ENCODE peak calls at places on chromosomes 13 and 19, in six cellular contexts. One of them, this sample, is unnamed.

GRCh38 chr19:30799854-30800755 is 427.9 kb downstream of the ZNF536 start:
- DNase-seq in SJSA1: no peak
- DNase-seq in foreskin fibroblast: no peak
- DNase-seq in T-helper 17 cell: no peak
- DNase-seq in neural progenitor cell: peak
- DNase-seq in NCI-H345: no peak
- DNase-seq in this sample: no peak

GRCh38 chr13:59666504-59666903 is 497.2 kb downstream of the DIAPH3 start:
- DNase-seq in SJSA1: no peak
- DNase-seq in foreskin fibroblast: no peak
- DNase-seq in T-helper 17 cell: no peak
- DNase-seq in neural progenitor cell: no peak
- DNase-seq in NCI-H345: no peak
- DNase-seq in this sample: no peak

GRCh38 chr19:3175761-3176714 is 2.5 kb upstream of the S1PR4 start:
- DNase-seq in SJSA1: peak
- DNase-seq in foreskin fibroblast: peak
- DNase-seq in T-helper 17 cell: no peak
- DNase-seq in neural progenitor cell: no peak
- DNase-seq in NCI-H345: peak
- DNase-seq in this sample: peak

GRCh38 chr19:4909172-4909896 is at the start of gene UHRF1:
- DNase-seq in SJSA1: peak
- DNase-seq in foreskin fibroblast: peak
- DNase-seq in T-helper 17 cell: no peak
- DNase-seq in neural progenitor cell: peak
- DNase-seq in NCI-H345: peak
- DNase-seq in this sample: peak

GRCh38 chr13:98222081-98222554 is 45.0 kb upstream of the RNF113B start:
- DNase-seq in SJSA1: no peak
- DNase-seq in foreskin fibroblast: peak
- DNase-seq in T-helper 17 cell: no peak
- DNase-seq in neural progenitor cell: no peak
- DNase-seq in NCI-H345: peak
- DNase-seq in this sample: peak

GRCh38 chr19:11694533-11695439 is 44.0 kb downstream of the ZNF823 start:
- DNase-seq in SJSA1: peak
- DNase-seq in foreskin fibroblast: peak
- DNase-seq in T-helper 17 cell: peak
- DNase-seq in neural progenitor cell: peak
- DNase-seq in NCI-H345: peak
- DNase-seq in this sample: no peak

GRCh38 chr13:98785968-98786367 is 33.5 kb upstream of the SLC15A1 start:
- DNase-seq in SJSA1: no peak
- DNase-seq in foreskin fibroblast: no peak
- DNase-seq in T-helper 17 cell: no peak
- DNase-seq in neural progenitor cell: peak
- DNase-seq in NCI-H345: no peak
- DNase-seq in this sample: no peak

GRCh38 chr19:33629826-33630375 is 8.1 kb downstream of the CHST8 start:
- DNase-seq in SJSA1: no peak
- DNase-seq in foreskin fibroblast: no peak
- DNase-seq in T-helper 17 cell: no peak
- DNase-seq in neural progenitor cell: no peak
- DNase-seq in NCI-H345: no peak
- DNase-seq in this sample: no peak

GRCh38 chr13:99053636-99054233 is 75.9 kb upstream of the DOCK9 start:
- DNase-seq in SJSA1: peak
- DNase-seq in foreskin fibroblast: no peak
- DNase-seq in T-helper 17 cell: no peak
- DNase-seq in neural progenitor cell: peak
- DNase-seq in NCI-H345: no peak
- DNase-seq in this sample: no peak

GRCh38 chr13:28503182-28503980 is 8.5 kb upstream of the FLT1 start:
- DNase-seq in SJSA1: no peak
- DNase-seq in foreskin fibroblast: peak
- DNase-seq in T-helper 17 cell: no peak
- DNase-seq in neural progenitor cell: no peak
- DNase-seq in NCI-H345: no peak
- DNase-seq in this sample: peak

GRCh38 chr13:37070956-37071355 is 11.5 kb upstream of the SUPT20H start:
- DNase-seq in SJSA1: no peak
- DNase-seq in foreskin fibroblast: no peak
- DNase-seq in T-helper 17 cell: no peak
- DNase-seq in neural progenitor cell: no peak
- DNase-seq in NCI-H345: no peak
- DNase-seq in this sample: no peak

GRCh38 chr13:52459668-52460067 is 4.4 kb downstream of the CKAP2 start:
- DNase-seq in SJSA1: peak
- DNase-seq in foreskin fibroblast: peak
- DNase-seq in T-helper 17 cell: no peak
- DNase-seq in neural progenitor cell: no peak
- DNase-seq in NCI-H345: no peak
- DNase-seq in this sample: peak

GRCh38 chr19:13381827-13382632 is 124.2 kb downstream of the CACNA1A start:
- DNase-seq in SJSA1: no peak
- DNase-seq in foreskin fibroblast: no peak
- DNase-seq in T-helper 17 cell: no peak
- DNase-seq in neural progenitor cell: no peak
- DNase-seq in NCI-H345: no peak
- DNase-seq in this sample: peak

GRCh38 chr13:102907016-102907756 is 61.4 kb downstream of the ERCC5 start:
- DNase-seq in SJSA1: no peak
- DNase-seq in foreskin fibroblast: peak
- DNase-seq in T-helper 17 cell: no peak
- DNase-seq in neural progenitor cell: no peak
- DNase-seq in NCI-H345: no peak
- DNase-seq in this sample: no peak

GRCh38 chr13:22486490-22486889 is 694.3 kb upstream of the SGCG start:
- DNase-seq in SJSA1: no peak
- DNase-seq in foreskin fibroblast: no peak
- DNase-seq in T-helper 17 cell: no peak
- DNase-seq in neural progenitor cell: no peak
- DNase-seq in NCI-H345: no peak
- DNase-seq in this sample: peak

This sample was measured in NCI-H226.